ENCODE peak calls at places on chromosome 15, in nine cellular contexts. One of them, this sample, is unnamed.

GRCh38 chr15:56215769-56216168 is 27.9 kb downstream of the RFX7 start:
- DNase-seq in NCI-H187 treated with DMSO at 0.1 percent for 48 hours: peak
- DNase-seq in activated T-helper 1 cell treated with anti-CD3 and anti-CD28 coated beads, Interleukin-2, amount 50 U/mL, for 16 hours: no peak
- DNase-seq in lower leg skin: no peak
- DNase-seq in cardiac fibroblast: peak
- DNase-seq in SK-MEL-5: peak
- DNase-seq in GM12892: no peak
- DNase-seq in left lobe of liver: no peak
- DNase-seq in GM12891: no peak
- DNase-seq in this sample: no peak

GRCh38 chr15:74955796-74956647 is 550 bp downstream of the RPP25 start:
- DNase-seq in activated T-helper 1 cell treated with anti-CD3 and anti-CD28 coated beads, Interleukin-2, amount 50 U/mL, for 16 hours: peak
- DNase-seq in left lobe of liver: peak
- DNase-seq in lower leg skin: peak
- DNase-seq in NCI-H187 treated with DMSO at 0.1 percent for 48 hours: no peak
- DNase-seq in GM12891: no peak
- DNase-seq in SK-MEL-5: no peak
- DNase-seq in cardiac fibroblast: peak
- DNase-seq in GM12892: peak
- DNase-seq in this sample: no peak

GRCh38 chr15:38154837-38155236 is 97.8 kb upstream of the SPRED1 start:
- DNase-seq in activated T-helper 1 cell treated with anti-CD3 and anti-CD28 coated beads, Interleukin-2, amount 50 U/mL, for 16 hours: no peak
- DNase-seq in GM12892: no peak
- DNase-seq in lower leg skin: no peak
- DNase-seq in NCI-H187 treated with DMSO at 0.1 percent for 48 hours: no peak
- DNase-seq in left lobe of liver: no peak
- DNase-seq in GM12891: no peak
- DNase-seq in cardiac fibroblast: no peak
- DNase-seq in SK-MEL-5: no peak
- DNase-seq in this sample: no peak

GRCh38 chr15:65791335-65792129 is 561 bp downstream of the DENND4A start:
- DNase-seq in cardiac fibroblast: peak
- DNase-seq in activated T-helper 1 cell treated with anti-CD3 and anti-CD28 coated beads, Interleukin-2, amount 50 U/mL, for 16 hours: peak
- DNase-seq in SK-MEL-5: peak
- DNase-seq in lower leg skin: peak
- DNase-seq in GM12892: no peak
- DNase-seq in GM12891: peak
- DNase-seq in NCI-H187 treated with DMSO at 0.1 percent for 48 hours: no peak
- DNase-seq in left lobe of liver: peak
- DNase-seq in this sample: peak

GRCh38 chr15:48889925-48890324 is 12.0 kb downstream of the EID1 start:
- DNase-seq in NCI-H187 treated with DMSO at 0.1 percent for 48 hours: no peak
- DNase-seq in left lobe of liver: no peak
- DNase-seq in GM12892: no peak
- DNase-seq in lower leg skin: no peak
- DNase-seq in SK-MEL-5: no peak
- DNase-seq in GM12891: no peak
- DNase-seq in activated T-helper 1 cell treated with anti-CD3 and anti-CD28 coated beads, Interleukin-2, amount 50 U/mL, for 16 hours: no peak
- DNase-seq in cardiac fibroblast: no peak
- DNase-seq in this sample: no peak

GRCh38 chr15:58052334-58052733 is 13.2 kb downstream of the ALDH1A2 start:
- DNase-seq in cardiac fibroblast: no peak
- DNase-seq in SK-MEL-5: no peak
- DNase-seq in activated T-helper 1 cell treated with anti-CD3 and anti-CD28 coated beads, Interleukin-2, amount 50 U/mL, for 16 hours: no peak
- DNase-seq in GM12892: no peak
- DNase-seq in GM12891: no peak
- DNase-seq in NCI-H187 treated with DMSO at 0.1 percent for 48 hours: no peak
- DNase-seq in lower leg skin: no peak
- DNase-seq in left lobe of liver: no peak
- DNase-seq in this sample: no peak

GRCh38 chr15:80778964-80779657 is at the start of gene CEMIP:
- DNase-seq in NCI-H187 treated with DMSO at 0.1 percent for 48 hours: no peak
- DNase-seq in GM12891: peak
- DNase-seq in left lobe of liver: peak
- DNase-seq in SK-MEL-5: peak
- DNase-seq in GM12892: peak
- DNase-seq in lower leg skin: peak
- DNase-seq in cardiac fibroblast: peak
- DNase-seq in activated T-helper 1 cell treated with anti-CD3 and anti-CD28 coated beads, Interleukin-2, amount 50 U/mL, for 16 hours: no peak
- DNase-seq in this sample: peak

GRCh38 chr15:101489633-101490407 is at the start of gene PCSK6:
- DNase-seq in GM12891: peak
- DNase-seq in left lobe of liver: peak
- DNase-seq in cardiac fibroblast: peak
- DNase-seq in lower leg skin: peak
- DNase-seq in activated T-helper 1 cell treated with anti-CD3 and anti-CD28 coated beads, Interleukin-2, amount 50 U/mL, for 16 hours: no peak
- DNase-seq in NCI-H187 treated with DMSO at 0.1 percent for 48 hours: no peak
- DNase-seq in GM12892: no peak
- DNase-seq in SK-MEL-5: no peak
- DNase-seq in this sample: peak

GRCh38 chr15:29133321-29133720 is 136.3 kb downstream of the NSMCE3 start:
- DNase-seq in SK-MEL-5: no peak
- DNase-seq in left lobe of liver: no peak
- DNase-seq in GM12892: no peak
- DNase-seq in NCI-H187 treated with DMSO at 0.1 percent for 48 hours: no peak
- DNase-seq in cardiac fibroblast: no peak
- DNase-seq in lower leg skin: no peak
- DNase-seq in activated T-helper 1 cell treated with anti-CD3 and anti-CD28 coated beads, Interleukin-2, amount 50 U/mL, for 16 hours: no peak
- DNase-seq in GM12891: no peak
- DNase-seq in this sample: no peak

GRCh38 chr15:72599855-72600464 is 54.5 kb upstream of the GOLGA6B start:
- DNase-seq in cardiac fibroblast: peak
- DNase-seq in activated T-helper 1 cell treated with anti-CD3 and anti-CD28 coated beads, Interleukin-2, amount 50 U/mL, for 16 hours: no peak
- DNase-seq in lower leg skin: no peak
- DNase-seq in NCI-H187 treated with DMSO at 0.1 percent for 48 hours: no peak
- DNase-seq in SK-MEL-5: peak
- DNase-seq in GM12891: peak
- DNase-seq in GM12892: no peak
- DNase-seq in left lobe of liver: no peak
- DNase-seq in this sample: no peak

GRCh38 chr15:61173899-61174689 is 55.0 kb downstream of the RORA start:
- DNase-seq in lower leg skin: no peak
- DNase-seq in activated T-helper 1 cell treated with anti-CD3 and anti-CD28 coated beads, Interleukin-2, amount 50 U/mL, for 16 hours: no peak
- DNase-seq in NCI-H187 treated with DMSO at 0.1 percent for 48 hours: no peak
- DNase-seq in left lobe of liver: no peak
- DNase-seq in cardiac fibroblast: no peak
- DNase-seq in GM12892: no peak
- DNase-seq in GM12891: no peak
- DNase-seq in SK-MEL-5: no peak
- DNase-seq in this sample: no peak

GRCh38 chr15:92449476-92449875 is 55.8 kb downstream of the ST8SIA2 start:
- DNase-seq in cardiac fibroblast: no peak
- DNase-seq in GM12892: no peak
- DNase-seq in left lobe of liver: no peak
- DNase-seq in SK-MEL-5: no peak
- DNase-seq in GM12891: no peak
- DNase-seq in lower leg skin: no peak
- DNase-seq in activated T-helper 1 cell treated with anti-CD3 and anti-CD28 coated beads, Interleukin-2, amount 50 U/mL, for 16 hours: no peak
- DNase-seq in NCI-H187 treated with DMSO at 0.1 percent for 48 hours: no peak
- DNase-seq in this sample: no peak

GRCh38 chr15:39801641-39802309 is 19.1 kb upstream of the FSIP1 start:
- DNase-seq in activated T-helper 1 cell treated with anti-CD3 and anti-CD28 coated beads, Interleukin-2, amount 50 U/mL, for 16 hours: no peak
- DNase-seq in NCI-H187 treated with DMSO at 0.1 percent for 48 hours: no peak
- DNase-seq in SK-MEL-5: peak
- DNase-seq in GM12892: no peak
- DNase-seq in left lobe of liver: peak
- DNase-seq in GM12891: no peak
- DNase-seq in lower leg skin: no peak
- DNase-seq in cardiac fibroblast: no peak
- DNase-seq in this sample: peak

GRCh38 chr15:80615783-80616391 is 79.2 kb upstream of the ABHD17C start:
- DNase-seq in cardiac fibroblast: peak
- DNase-seq in GM12891: no peak
- DNase-seq in activated T-helper 1 cell treated with anti-CD3 and anti-CD28 coated beads, Interleukin-2, amount 50 U/mL, for 16 hours: no peak
- DNase-seq in GM12892: no peak
- DNase-seq in NCI-H187 treated with DMSO at 0.1 percent for 48 hours: peak
- DNase-seq in left lobe of liver: peak
- DNase-seq in lower leg skin: peak
- DNase-seq in SK-MEL-5: peak
- DNase-seq in this sample: no peak

GRCh38 chr15:36886135-36887011 is 214.0 kb downstream of the MEIS2 start:
- DNase-seq in SK-MEL-5: no peak
- DNase-seq in GM12891: no peak
- DNase-seq in activated T-helper 1 cell treated with anti-CD3 and anti-CD28 coated beads, Interleukin-2, amount 50 U/mL, for 16 hours: no peak
- DNase-seq in GM12892: no peak
- DNase-seq in NCI-H187 treated with DMSO at 0.1 percent for 48 hours: no peak
- DNase-seq in left lobe of liver: no peak
- DNase-seq in cardiac fibroblast: no peak
- DNase-seq in lower leg skin: no peak
- DNase-seq in this sample: no peak

GRCh38 chr15:88986949-88987589 is 73.9 kb upstream of the MFGE8 start:
- DNase-seq in NCI-H187 treated with DMSO at 0.1 percent for 48 hours: no peak
- DNase-seq in left lobe of liver: no peak
- DNase-seq in GM12891: no peak
- DNase-seq in SK-MEL-5: no peak
- DNase-seq in cardiac fibroblast: no peak
- DNase-seq in activated T-helper 1 cell treated with anti-CD3 and anti-CD28 coated beads, Interleukin-2, amount 50 U/mL, for 16 hours: no peak
- DNase-seq in GM12892: no peak
- DNase-seq in lower leg skin: peak
- DNase-seq in this sample: no peak

GRCh38 chr15:74212494-74212893 is 9.9 kb upstream of the STRA6 start:
- DNase-seq in NCI-H187 treated with DMSO at 0.1 percent for 48 hours: no peak
- DNase-seq in activated T-helper 1 cell treated with anti-CD3 and anti-CD28 coated beads, Interleukin-2, amount 50 U/mL, for 16 hours: no peak
- DNase-seq in cardiac fibroblast: no peak
- DNase-seq in SK-MEL-5: no peak
- DNase-seq in left lobe of liver: no peak
- DNase-seq in GM12891: no peak
- DNase-seq in GM12892: no peak
- DNase-seq in lower leg skin: no peak
- DNase-seq in this sample: no peak

GRCh38 chr15:41621200-41622193 is 38.7 kb upstream of the MGA start:
- DNase-seq in NCI-H187 treated with DMSO at 0.1 percent for 48 hours: peak
- DNase-seq in GM12891: peak
- DNase-seq in left lobe of liver: peak
- DNase-seq in cardiac fibroblast: peak
- DNase-seq in SK-MEL-5: peak
- DNase-seq in GM12892: peak
- DNase-seq in lower leg skin: peak
- DNase-seq in activated T-helper 1 cell treated with anti-CD3 and anti-CD28 coated beads, Interleukin-2, amount 50 U/mL, for 16 hours: peak
- DNase-seq in this sample: peak

GRCh38 chr15:25937796-25938195 is 74.7 kb upstream of the ATP10A start:
- DNase-seq in GM12892: no peak
- DNase-seq in cardiac fibroblast: no peak
- DNase-seq in left lobe of liver: no peak
- DNase-seq in NCI-H187 treated with DMSO at 0.1 percent for 48 hours: no peak
- DNase-seq in GM12891: no peak
- DNase-seq in lower leg skin: no peak
- DNase-seq in activated T-helper 1 cell treated with anti-CD3 and anti-CD28 coated beads, Interleukin-2, amount 50 U/mL, for 16 hours: no peak
- DNase-seq in SK-MEL-5: no peak
- DNase-seq in this sample: no peak

GRCh38 chr15:90826886-90827435 is 41.4 kb upstream of the FURIN start:
- DNase-seq in NCI-H187 treated with DMSO at 0.1 percent for 48 hours: no peak
- DNase-seq in activated T-helper 1 cell treated with anti-CD3 and anti-CD28 coated beads, Interleukin-2, amount 50 U/mL, for 16 hours: no peak
- DNase-seq in SK-MEL-5: no peak
- DNase-seq in left lobe of liver: no peak
- DNase-seq in GM12891: no peak
- DNase-seq in lower leg skin: no peak
- DNase-seq in cardiac fibroblast: no peak
- DNase-seq in GM12892: no peak
- DNase-seq in this sample: no peak

GRCh38 chr15:35481992-35482391 is 64.0 kb downstream of the DPH6 start:
- DNase-seq in NCI-H187 treated with DMSO at 0.1 percent for 48 hours: no peak
- DNase-seq in lower leg skin: no peak
- DNase-seq in GM12892: no peak
- DNase-seq in cardiac fibroblast: peak
- DNase-seq in SK-MEL-5: peak
- DNase-seq in GM12891: no peak
- DNase-seq in activated T-helper 1 cell treated with anti-CD3 and anti-CD28 coated beads, Interleukin-2, amount 50 U/mL, for 16 hours: no peak
- DNase-seq in left lobe of liver: no peak
- DNase-seq in this sample: no peak

GRCh38 chr15:90402230-90402629 is 14.2 kb downstream of the IQGAP1 start:
- DNase-seq in NCI-H187 treated with DMSO at 0.1 percent for 48 hours: no peak
- DNase-seq in lower leg skin: peak
- DNase-seq in SK-MEL-5: peak
- DNase-seq in GM12891: no peak
- DNase-seq in GM12892: no peak
- DNase-seq in cardiac fibroblast: peak
- DNase-seq in left lobe of liver: no peak
- DNase-seq in activated T-helper 1 cell treated with anti-CD3 and anti-CD28 coated beads, Interleukin-2, amount 50 U/mL, for 16 hours: no peak
- DNase-seq in this sample: no peak

GRCh38 chr15:90930861-90931629 is 1.3 kb downstream of the HDDC3 start:
- DNase-seq in GM12892: no peak
- DNase-seq in GM12891: no peak
- DNase-seq in cardiac fibroblast: peak
- DNase-seq in lower leg skin: no peak
- DNase-seq in NCI-H187 treated with DMSO at 0.1 percent for 48 hours: no peak
- DNase-seq in activated T-helper 1 cell treated with anti-CD3 and anti-CD28 coated beads, Interleukin-2, amount 50 U/mL, for 16 hours: no peak
- DNase-seq in left lobe of liver: no peak
- DNase-seq in SK-MEL-5: no peak
- DNase-seq in this sample: no peak